ENCODE peak calls at places on chromosomes 4 and X, in nine cellular contexts. W is Panc1; F is A549; D is heart left ventricle; Y is HepG2; P is GM23248; N is right lobe of liver; C is CD8-positive, alpha-beta memory T cell; L is fibroblast of lung. O is an unnamed sample.

GRCh38 chr4:184949020-184949419 is 69.3 kb upstream of the HELT start:
- DNase-seq in C (no peak), F (no peak), Y (no peak), L (no peak), D (no peak), N (no peak), P (no peak), W (no peak), O (no peak)

GRCh38 chr4:2796261-2797187 is 3.6 kb downstream of the SH3BP2 start:
- DNase-seq in C (peak), W (no peak), Y (no peak), P (peak), F (peak), N (peak), D (peak), L (peak), O (no peak)

GRCh38 chr4:53490965-53491622 is 100.2 kb downstream of the LNX1 start:
- DNase-seq in P (peak), F (peak), L (peak), C (no peak), Y (peak), D (no peak), W (no peak), N (no peak), O (no peak)

GRCh38 chr4:86033171-86033570 is 326.7 kb downstream of the MAPK10 start:
- DNase-seq in C (no peak), P (peak), L (peak), D (peak), F (no peak), W (no peak), N (no peak), Y (no peak), O (no peak)

GRCh38 chr4:149120331-149121014 is 678.3 kb upstream of the NR3C2 start:
- DNase-seq in N (no peak), F (no peak), C (no peak), D (no peak), L (peak), P (peak), Y (no peak), W (no peak), O (no peak)

GRCh38 chr4:42151568-42152506 is 618 bp downstream of the BEND4 start:
- DNase-seq in L (no peak), N (peak), W (no peak), Y (no peak), C (peak), F (no peak), D (no peak), P (peak), O (no peak)

GRCh38 chr4:74123065-74123728 is 24.2 kb upstream of the CXCL2 start:
- DNase-seq in F (peak), N (peak), D (peak), Y (peak), P (peak), W (no peak), C (no peak), L (no peak), O (no peak)

GRCh38 chr4:107654694-107655093 is 65.3 kb downstream of the PAPSS1 start:
- DNase-seq in L (peak), C (no peak), F (peak), N (no peak), D (no peak), P (no peak), Y (peak), W (no peak), O (no peak)

GRCh38 chr4:40210776-40211175 is 13.9 kb downstream of the RHOH start:
- DNase-seq in N (no peak), C (no peak), Y (no peak), W (no peak), L (no peak), P (no peak), D (no peak), F (no peak), O (no peak)

GRCh38 chr4:174461438-174462106 is 60.7 kb downstream of the HPGD start:
- DNase-seq in Y (peak), W (no peak), C (no peak), L (peak), F (peak), D (no peak), N (peak), P (no peak), O (no peak)

GRCh38 chr4:38489924-38490639 is 173.9 kb upstream of the KLF3 start:
- DNase-seq in P (peak), C (no peak), N (no peak), Y (peak), W (no peak), D (no peak), L (peak), F (peak), O (no peak)

GRCh38 chr4:86401826-86402225 is 42.0 kb upstream of the MAPK10 start:
- DNase-seq in D (no peak), P (peak), W (no peak), L (no peak), C (no peak), N (no peak), Y (no peak), F (no peak), O (no peak)

GRCh38 chr4:76594152-76594551 is 159.1 kb downstream of the SHROOM3 start:
- DNase-seq in D (no peak), L (no peak), F (no peak), W (no peak), P (no peak), N (no peak), Y (no peak), C (no peak), O (no peak)

GRCh38 chrX:73577368-73577767 is 14.4 kb downstream of the CHIC1 start:
- DNase-seq in C (no peak), L (peak), N (no peak), W (no peak), D (no peak), Y (no peak), F (peak), P (peak), O (no peak)

GRCh38 chr4:177001271-177002175 is 208.8 kb upstream of the VEGFC start:
- DNase-seq in W (no peak), N (no peak), P (peak), Y (no peak), D (no peak), F (peak), C (no peak), L (peak), O (no peak)

GRCh38 chr4:87007345-87008181 is 72.8 kb downstream of the AFF1 start:
- DNase-seq in Y (no peak), C (no peak), D (peak), W (no peak), F (no peak), N (peak), P (peak), L (peak), O (peak)

GRCh38 chr4:10587697-10588096 is 96.9 kb downstream of the CLNK start:
- DNase-seq in P (no peak), Y (no peak), W (no peak), F (no peak), N (no peak), L (peak), D (no peak), C (peak), O (no peak)

GRCh38 chrX:13579696-13580095 is 10.3 kb downstream of the EGFL6 start:
- DNase-seq in L (no peak), P (peak), N (no peak), Y (no peak), F (no peak), D (no peak), W (no peak), C (no peak), O (no peak)

GRCh38 chr4:100828364-100828763 is 310.5 kb upstream of the EMCN start:
- DNase-seq in N (no peak), P (no peak), F (no peak), C (no peak), W (no peak), Y (no peak), L (no peak), D (no peak), O (no peak)

GRCh38 chr4:174713181-174713580 is 115.9 kb downstream of the GLRA3 start:
- DNase-seq in F (no peak), D (no peak), L (no peak), C (no peak), W (no peak), Y (no peak), N (no peak), P (no peak), O (no peak)

GRCh38 chrX:71181558-71181909 is 36.9 kb downstream of the NLGN3 start:
- DNase-seq in C (peak), Y (no peak), L (no peak), N (no peak), P (peak), D (no peak), W (no peak), F (no peak), O (peak)

GRCh38 chr4:164874791-164875190 is 2.2 kb upstream of the APELA start:
- DNase-seq in Y (no peak), N (no peak), W (no peak), F (no peak), C (no peak), L (no peak), D (no peak), P (no peak), O (no peak)

GRCh38 chr4:53601251-53601764 is 10.0 kb upstream of the LNX1 start:
- DNase-seq in F (peak), W (no peak), P (peak), C (no peak), L (no peak), N (peak), Y (peak), D (peak), O (no peak)

GRCh38 chrX:11259437-11259836 is 33.8 kb upstream of the AMELX start:
- DNase-seq in N (no peak), W (no peak), C (no peak), P (no peak), F (no peak), L (no peak), D (no peak), Y (no peak), O (no peak)

GRCh38 chr4:6727943-6728250 is 11.9 kb downstream of the BLOC1S4 start:
- DNase-seq in W (no peak), P (peak), N (no peak), L (peak), Y (no peak), D (no peak), C (no peak), F (no peak), O (no peak)

GRCh38 chrX:69503835-69504625 is at the start of gene NALF2:
- DNase-seq in C (no peak), N (peak), D (peak), P (peak), L (peak), Y (peak), F (peak), W (no peak), O (no peak)

GRCh38 chrX:21985332-21985777 is 44.8 kb downstream of the SMS start:
- DNase-seq in L (peak), D (peak), N (no peak), P (peak), F (peak), Y (peak), W (peak), C (peak), O (peak)

GRCh38 chr4:174281182-174281737 is 2.2 kb downstream of the FBXO8 start:
- DNase-seq in W (no peak), P (no peak), D (no peak), L (no peak), Y (no peak), F (no peak), N (no peak), C (no peak), O (no peak)

GRCh38 chr4:47391256-47391655 is 72.2 kb downstream of the COMMD8 start:
- DNase-seq in W (no peak), Y (no peak), F (no peak), N (no peak), C (no peak), P (no peak), L (no peak), D (no peak), O (no peak)

GRCh38 chr4:78542373-78542772 is 9.2 kb upstream of the ANXA3 start:
- DNase-seq in L (peak), Y (peak), W (no peak), P (peak), C (no peak), D (no peak), N (no peak), F (peak), O (no peak)

GRCh38 chrX:110795645-110796510 is at the start of gene CHRDL1:
- DNase-seq in N (peak), D (peak), P (peak), W (no peak), Y (no peak), L (peak), F (peak), C (no peak), O (no peak)

GRCh38 chrX:1576201-1577101 is 15.0 kb upstream of the AKAP17A start:
- DNase-seq in L (no peak), Y (no peak), N (no peak), W (no peak), F (no peak), C (no peak), D (no peak), P (no peak), O (no peak)

GRCh38 chrX:332916-333610 is 14.5 kb upstream of the GTPBP6 start:
- DNase-seq in F (no peak), W (no peak), L (no peak), N (peak), C (peak), P (no peak), D (no peak), Y (no peak), O (no peak)

GRCh38 chr4:44848466-44848865 is 122.1 kb upstream of the GNPDA2 start:
- DNase-seq in D (no peak), F (no peak), P (no peak), W (no peak), L (no peak), Y (no peak), N (no peak), C (no peak), O (no peak)

GRCh38 chrX:10166248-10166716 is 9.5 kb downstream of the CLCN4 start:
- DNase-seq in Y (no peak), L (no peak), N (no peak), C (no peak), F (no peak), P (no peak), D (no peak), W (no peak), O (no peak)
- H3K27ac ChIP-seq in Y (no peak), L (no peak), N (no peak), C (no peak), F (no peak), P (no peak), D (peak), W (no peak), O (no peak)

GRCh38 chrX:153974726-153975286 is 2.3 kb downstream of the TMEM187 start:
- DNase-seq in F (no peak), D (no peak), W (no peak), Y (peak), C (no peak), L (no peak), N (no peak), P (no peak), O (no peak)
- H3K27ac ChIP-seq in F (no peak), D (peak), W (peak), Y (peak), C (peak), L (no peak), N (peak), P (no peak), O (peak)

DNA sequence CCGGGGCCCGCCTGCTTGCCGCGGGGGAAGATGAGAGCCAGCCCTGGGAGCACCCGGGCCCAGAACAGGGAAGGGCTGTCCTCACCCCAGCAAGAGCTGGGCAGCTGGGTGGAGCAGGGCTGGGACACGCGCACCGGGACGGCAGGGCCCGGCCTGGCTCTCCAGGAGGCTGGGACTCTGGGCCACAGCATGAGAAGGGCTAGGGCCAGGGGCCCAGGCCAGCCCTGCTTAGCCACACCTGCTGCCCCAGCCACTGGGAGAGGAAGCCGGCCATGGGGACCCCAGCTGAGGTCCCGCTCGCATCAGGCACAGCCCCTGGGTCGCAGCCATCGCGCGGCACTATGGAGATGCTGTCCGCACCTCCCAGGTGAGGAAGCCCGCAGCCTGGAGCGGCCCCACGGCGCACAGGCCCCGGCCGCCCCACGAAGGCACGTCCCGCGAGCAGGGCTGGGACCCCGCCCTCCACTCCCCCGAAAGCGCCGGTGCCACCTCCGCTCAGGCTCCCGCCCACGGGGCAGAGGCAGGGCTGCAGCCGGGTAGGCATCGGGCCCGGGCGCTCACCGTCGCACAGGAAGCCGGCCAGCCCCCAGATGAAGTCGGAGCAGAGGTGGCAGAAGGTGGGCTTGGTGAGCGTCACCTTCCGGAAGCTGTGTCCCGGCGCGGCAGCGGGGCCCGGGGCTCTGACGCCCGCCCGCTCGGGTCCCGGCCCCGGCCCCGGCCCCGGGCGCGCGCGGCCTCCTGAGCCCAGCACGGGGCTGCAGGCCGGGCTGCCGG is 531 bp downstream of the DGKQ start:
- DNase-seq in W (no peak), F (no peak), D (no peak), N (peak), C (peak), L (no peak), Y (no peak), P (peak), O (peak)
- H3K27ac ChIP-seq in W (peak), F (peak), D (no peak), N (no peak), C (peak), L (no peak), Y (no peak), P (no peak), O (no peak)

GRCh38 chr4:154004028-154004427 is 215.1 kb upstream of the SFRP2 start:
- DNase-seq in W (no peak), N (no peak), D (no peak), Y (no peak), P (peak), C (no peak), F (no peak), L (peak), O (no peak)

GRCh38 chr4:154009191-154009590 is 220.3 kb upstream of the SFRP2 start:
- DNase-seq in L (no peak), Y (no peak), N (no peak), F (no peak), C (no peak), P (peak), W (no peak), D (no peak), O (no peak)

GRCh38 chr4:154001187-154001586 is 212.3 kb upstream of the SFRP2 start:
- DNase-seq in D (no peak), F (no peak), N (no peak), Y (no peak), P (peak), L (no peak), C (no peak), W (no peak), O (no peak)

GRCh38 chr4:154004859-154005520 is 216.1 kb upstream of the SFRP2 start:
- DNase-seq in N (no peak), F (no peak), W (no peak), D (no peak), P (peak), C (no peak), L (peak), Y (no peak), O (no peak)

GRCh38 chr4:154004450-154004849 is 215.6 kb upstream of the SFRP2 start:
- DNase-seq in Y (no peak), P (peak), L (no peak), C (no peak), D (no peak), W (no peak), F (no peak), N (no peak), O (no peak)
- H3K27ac ChIP-seq in Y (no peak), P (peak), L (peak), C (no peak), D (no peak), W (no peak), F (no peak), N (no peak), O (no peak)

GRCh38 chr4:148017801-148018200 is 285.9 kb downstream of the ARHGAP10 start:
- DNase-seq in P (no peak), N (no peak), W (no peak), F (no peak), D (no peak), C (no peak), L (peak), Y (no peak), O (no peak)
- H3K27ac ChIP-seq in P (no peak), N (no peak), W (no peak), F (no peak), D (peak), C (no peak), L (no peak), Y (no peak), O (no peak)

GRCh38 chr4:140652601-140653000 is 83.8 kb upstream of the UCP1 start:
- DNase-seq in L (no peak), P (no peak), C (no peak), D (no peak), W (no peak), F (no peak), N (no peak), Y (no peak), O (no peak)
- H3K27ac ChIP-seq in L (no peak), P (no peak), C (no peak), D (no peak), W (no peak), F (no peak), N (no peak), Y (no peak), O (no peak)

GRCh38 chr4:15376594-15376993 is 51.2 kb upstream of the C1QTNF7 start:
- DNase-seq in P (peak), C (no peak), W (no peak), L (peak), Y (peak), F (peak), D (no peak), N (no peak), O (no peak)
- H3K27ac ChIP-seq in P (no peak), C (no peak), W (no peak), L (no peak), Y (no peak), F (no peak), D (peak), N (no peak), O (no peak)

GRCh38 chr4:55397521-55398321 is 2.0 kb downstream of the TMEM165 start:
- DNase-seq in F (no peak), W (no peak), Y (no peak), L (peak), D (no peak), N (no peak), P (peak), C (no peak), O (no peak)

GRCh38 chr4:55397024-55397520 is 1.3 kb downstream of the TMEM165 start:
- DNase-seq in Y (no peak), W (no peak), C (no peak), L (no peak), D (peak), F (no peak), P (peak), N (no peak), O (no peak)

GRCh38 chr4:55398461-55398860 is 2.7 kb downstream of the TMEM165 start:
- DNase-seq in L (peak), W (no peak), C (no peak), Y (no peak), N (no peak), P (peak), D (no peak), F (no peak), O (no peak)

GRCh38 chr4:55398966-55399365 is 3.2 kb downstream of the TMEM165 start:
- DNase-seq in L (peak), F (no peak), Y (peak), P (peak), N (no peak), W (no peak), C (no peak), D (no peak), O (no peak)

DNA sequence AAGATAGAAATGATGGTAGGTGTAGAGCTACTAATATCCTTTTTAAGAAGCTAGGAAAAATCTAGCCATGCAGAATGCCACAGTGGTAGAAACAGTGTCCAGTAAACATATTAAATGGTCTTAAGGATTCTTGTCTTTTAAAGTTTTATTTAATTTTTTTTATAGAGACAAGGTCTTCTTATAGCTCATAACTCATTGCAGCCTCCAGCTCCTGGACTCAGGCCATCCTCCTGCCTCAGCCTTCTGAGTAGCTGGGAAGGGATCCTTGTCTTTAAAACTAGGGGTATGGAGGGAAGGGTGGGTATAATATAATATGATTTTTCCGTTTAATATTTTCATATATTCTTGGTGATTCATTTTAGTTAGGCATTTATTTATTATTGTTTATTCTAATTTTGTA is 3.8 kb downstream of the TMEM165 start:
- DNase-seq in D (no peak), P (peak), L (no peak), C (no peak), F (no peak), W (no peak), N (no peak), Y (no peak), O (no peak)
- H3K27ac ChIP-seq in D (no peak), P (peak), L (no peak), C (no peak), F (no peak), W (no peak), N (no peak), Y (peak), O (no peak)

DNA sequence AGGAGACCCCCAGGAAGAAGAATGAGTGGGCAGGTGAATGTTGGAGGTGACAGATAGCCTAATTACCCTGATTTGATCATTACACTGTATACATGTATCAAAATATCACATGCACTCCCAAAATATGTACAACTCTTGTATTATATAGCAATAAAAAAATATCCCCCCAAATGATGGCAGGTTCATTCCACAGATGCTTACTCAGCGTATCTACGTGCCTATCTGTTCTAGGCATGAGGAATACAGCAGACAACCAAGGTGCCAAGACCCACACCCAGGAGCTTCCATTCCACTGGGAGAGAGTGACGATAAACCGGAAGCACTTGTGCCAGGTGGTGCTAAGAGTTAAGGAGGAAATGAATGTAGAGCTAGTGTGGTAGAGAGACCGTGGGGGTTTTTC is 42.4 kb downstream of the ADRA2C start:
- DNase-seq in C (no peak), W (no peak), N (no peak), D (no peak), F (no peak), L (no peak), Y (no peak), P (no peak), O (no peak)
- H3K27ac ChIP-seq in C (no peak), W (no peak), N (no peak), D (no peak), F (no peak), L (no peak), Y (no peak), P (no peak), O (no peak)

O was measured in effector memory CD4-positive, alpha-beta T cell.